ENCODE peak calls at places on chromosomes 7 and 10, in seven cellular contexts. N, V, U, W, P, D and Q are unnamed samples.

GRCh38 chr7:94223375-94224084 is 171.2 kb upstream of the COL1A2 start:
- DNase-seq in N (peak; percentile 64), P (peak; percentile 34), V (no peak), U (peak; percentile 39), D (no peak), W (no peak), Q (no peak)

GRCh38 chr7:121372376-121373024 is 23.6 kb downstream of the FAM3C start:
- DNase-seq in U (no peak), W (no peak), N (peak; percentile 64), V (no peak), D (no peak), P (no peak), Q (no peak)

GRCh38 chr10:84243759-84244158 is 1.1 kb upstream of the RGR start:
- DNase-seq in P (no peak), U (no peak), D (no peak), V (no peak), W (no peak), N (no peak), Q (no peak)

GRCh38 chr7:136667584-136667983 is 200.9 kb upstream of the CHRM2 start:
- DNase-seq in V (no peak), N (no peak), U (no peak), P (no peak), W (no peak), D (no peak), Q (no peak)

GRCh38 chr7:21454182-21454581 is 26.3 kb downstream of the SP4 start:
- DNase-seq in N (no peak), D (no peak), P (no peak), V (no peak), W (no peak), U (no peak), Q (no peak)

GRCh38 chr10:42926831-42927230 is 144.2 kb downstream of the BMS1 start:
- DNase-seq in D (no peak), U (no peak), P (no peak), V (no peak), W (peak; percentile 36), N (no peak), Q (peak; percentile 63)

GRCh38 chr7:64884085-64884912 is 18.8 kb upstream of the ZNF273 start:
- DNase-seq in N (no peak), V (no peak), W (no peak), P (no peak), D (no peak), U (no peak), Q (no peak)

GRCh38 chr7:101018271-101019167 is 1.4 kb upstream of the MUC17 start:
- DNase-seq in U (no peak), W (no peak), D (no peak), P (no peak), V (no peak), N (no peak), Q (no peak)

GRCh38 chr7:16299853-16300252 is 121.5 kb downstream of the CRPPA start:
- DNase-seq in U (no peak), V (no peak), P (no peak), N (no peak), D (no peak), W (no peak), Q (no peak)

GRCh38 chr10:126233182-126233581 is 155.1 kb downstream of the ADAM12 start:
- DNase-seq in P (no peak), N (no peak), D (no peak), V (no peak), W (no peak), U (no peak), Q (no peak)

GRCh38 chr7:137771679-137772078 is 75.1 kb downstream of the DGKI start:
- DNase-seq in W (no peak), N (peak; percentile 97), V (no peak), P (peak; percentile 38), U (peak; percentile 32), D (no peak), Q (peak; percentile 47)

GRCh38 chr7:74401137-74401859 is 52.4 kb upstream of the GTF2IRD1 start:
- DNase-seq in U (peak; percentile 75), W (peak; percentile 86), P (no peak), V (peak; percentile 33), N (no peak), D (no peak), Q (peak; percentile 25)

GRCh38 chr10:116765549-116766162 is 23.3 kb upstream of the HSPA12A start:
- DNase-seq in D (no peak), W (peak; percentile 38), V (no peak), U (no peak), P (no peak), N (no peak), Q (no peak)

GRCh38 chr10:91901784-91902677 is 7.3 kb downstream of the FGFBP3 start:
- DNase-seq in D (peak; percentile 43), V (no peak), U (peak; percentile 93), N (peak; percentile 90), W (no peak), P (peak; percentile 67), Q (peak; percentile 79)

GRCh38 chr7:111528331-111528730 is 34.0 kb downstream of the IMMP2L start:
- DNase-seq in V (no peak), N (no peak), W (no peak), P (no peak), U (no peak), D (no peak), Q (no peak)

GRCh38 chr7:66399566-66399965 is 194.4 kb downstream of the TPST1 start:
- DNase-seq in P (no peak), D (no peak), N (no peak), V (no peak), U (no peak), W (no peak), Q (no peak)

GRCh38 chr10:96482815-96483588 is 30.7 kb downstream of the TLL2 start:
- DNase-seq in P (no peak), W (no peak), V (no peak), U (no peak), D (no peak), N (no peak), Q (no peak)

GRCh38 chr7:69373171-69374035 is 224.9 kb upstream of the AUTS2 start:
- DNase-seq in D (no peak), V (no peak), W (no peak), P (no peak), N (peak; percentile 68), U (no peak), Q (peak; percentile 69)

GRCh38 chr10:76115471-76116155 is 684.2 kb downstream of the LRMDA start:
- DNase-seq in D (no peak), W (no peak), V (no peak), P (no peak), N (peak; percentile 32), U (no peak), Q (no peak)

GRCh38 chr10:76112826-76113150 is 681.4 kb downstream of the LRMDA start:
- DNase-seq in V (no peak), U (no peak), W (no peak), D (no peak), N (no peak), P (no peak), Q (no peak)

GRCh38 chr10:76115131-76115470 is 683.7 kb downstream of the LRMDA start:
- DNase-seq in N (no peak), U (no peak), V (no peak), D (no peak), W (no peak), P (no peak), Q (no peak)

GRCh38 chr10:76114556-76114955 is 683.1 kb downstream of the LRMDA start:
- DNase-seq in W (no peak), D (no peak), V (no peak), U (no peak), P (no peak), N (no peak), Q (no peak)

DNA sequence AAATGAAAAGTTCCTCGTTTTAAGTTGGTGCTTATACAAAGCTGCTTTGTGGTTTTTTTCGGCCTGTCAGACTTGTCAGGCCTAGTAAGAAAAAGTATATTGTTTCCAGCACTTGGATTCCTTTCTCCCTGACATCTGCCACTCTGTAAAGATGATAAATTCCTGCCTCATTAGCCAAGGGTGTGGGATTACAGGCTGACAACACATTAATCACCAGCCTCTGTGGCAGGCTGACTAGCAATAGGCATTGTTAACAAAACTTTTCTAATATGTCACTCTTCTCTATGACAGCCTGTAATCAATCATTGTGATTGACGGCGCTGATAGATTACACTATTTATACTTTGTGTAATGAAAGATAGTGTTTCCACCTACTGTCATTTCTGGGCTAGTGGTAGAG is 682.5 kb downstream of the LRMDA start:
- DNase-seq in P (no peak), V (no peak), U (no peak), D (no peak), N (peak; percentile 80), W (no peak), Q (peak; percentile 47)
- H3K27me3 ChIP-seq in P (peaks cover 5% of the 10 kb centered on the region), V (no peaks in the 10 kb centered on the region), U (no peaks in the 10 kb centered on the region), D (no peaks in the 10 kb centered on the region), N (no peaks in the 10 kb centered on the region), W (no peaks in the 10 kb centered on the region), Q (no peaks in the 10 kb centered on the region)

GRCh38 chr7:106283501-106283830 is 1.3 kb downstream of the NAMPT start:
- DNase-seq in D (no peak), W (no peak), U (no peak), N (no peak), V (no peak), P (no peak), Q (no peak)
- H3K4me3 ChIP-seq in D (peak overlapping the region; percentile 75), W (peak overlapping the region; percentile 56), U (peak overlapping the region; percentile 90), N (peak overlapping the region; percentile 72), V (peak overlapping the region; percentile 67), P (peak overlapping the region; percentile 79), Q (peak overlapping the region; percentile 68)

DNA sequence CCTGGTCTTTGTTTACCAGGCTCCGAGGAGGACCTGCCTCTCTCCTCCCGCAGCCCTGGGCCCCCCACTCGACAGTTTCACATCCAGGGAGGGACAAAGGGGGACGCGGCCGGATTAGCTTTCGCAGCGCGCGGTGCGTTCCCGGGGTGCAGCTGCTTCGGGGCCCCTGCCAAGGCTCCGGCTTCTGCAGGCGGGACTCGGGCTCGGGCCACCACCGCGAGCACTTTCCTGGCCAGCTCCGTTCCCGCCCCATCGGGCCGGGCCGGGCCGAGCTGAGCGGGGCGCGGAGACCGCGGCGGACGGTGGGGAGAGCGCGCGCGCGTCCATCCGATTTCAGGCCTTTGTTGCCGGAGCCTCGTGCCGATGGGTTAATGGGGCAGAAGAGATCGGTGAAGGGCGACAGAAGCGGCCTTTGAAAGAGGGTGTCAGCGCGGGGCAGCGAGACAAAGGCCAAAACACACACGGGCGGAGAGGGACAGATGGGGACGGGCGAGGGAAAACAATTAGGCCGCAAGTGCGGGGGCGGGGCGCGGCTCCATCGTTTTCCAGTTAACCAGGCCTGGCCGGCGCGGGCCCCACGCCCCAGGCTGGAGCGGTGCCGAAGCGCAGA is 8.5 kb upstream of the UNCX start:
- DNase-seq in D (no peak), U (no peak), P (no peak), N (no peak), W (no peak), V (no peak), Q (no peak)
- H3K27me3 ChIP-seq in D (peaks cover 39% of the 10 kb centered on the region), U (no peaks in the 10 kb centered on the region), P (peaks cover 82% of the 10 kb centered on the region), N (peaks cover 74% of the 10 kb centered on the region), W (peaks cover 97% of the 10 kb centered on the region), V (peaks cover 7% of the 10 kb centered on the region), Q (peaks cover 2% of the 10 kb centered on the region)

GRCh38 chr10:133008736-133009135 is 66.4 kb upstream of the CFAP46 start:
- DNase-seq in W (no peak), P (no peak), D (no peak), U (no peak), N (no peak), V (no peak), Q (no peak)

GRCh38 chr10:133010095-133010837 is 67.9 kb upstream of the CFAP46 start:
- DNase-seq in U (no peak), N (no peak), D (no peak), W (no peak), P (no peak), V (no peak), Q (no peak)

GRCh38 chr10:133007360-133007858 is 65.0 kb upstream of the CFAP46 start:
- DNase-seq in W (no peak), V (no peak), D (no peak), U (no peak), N (no peak), P (no peak), Q (no peak)

GRCh38 chr10:133008196-133008595 is 65.8 kb upstream of the CFAP46 start:
- DNase-seq in N (no peak), W (no peak), V (no peak), D (no peak), P (no peak), U (no peak), Q (no peak)

GRCh38 chr10:133009218-133009954 is 67.0 kb upstream of the CFAP46 start:
- DNase-seq in P (no peak), U (no peak), W (peak; percentile 90), D (no peak), N (no peak), V (no peak), Q (peak; percentile 87)
- H3K4me3 ChIP-seq in P (no peak overlapping the region), U (peak overlapping the region; percentile 16), W (no peak overlapping the region), D (peak overlapping the region; percentile 21), N (no peak overlapping the region), V (no peak overlapping the region), Q (no peak overlapping the region)